ENCODE peak calls at places on chromosome 6, in ten cellular contexts. X, D, J, H, S, L, V, T, U and Y are unnamed samples.

GRCh38 chr6:134111062-134111677 is 58.7 kb upstream of the SLC2A12 start:
- DNase-seq in H (peak; percentile 17), D (no peak), V (peak; percentile 34), T (no peak), S (peak; percentile 68), L (peak; percentile 74), X (peak; percentile 68), U (peak; percentile 26), J (peak; percentile 89), Y (no peak)

GRCh38 chr6:144681334-144681733 is 396.2 kb downstream of the UTRN start:
- DNase-seq in U (no peak), J (no peak), X (no peak), D (no peak), L (no peak), V (no peak), T (no peak), S (no peak), H (no peak), Y (no peak)

GRCh38 chr6:155388546-155388945 is 67.1 kb downstream of the NOX3 start:
- DNase-seq in U (no peak), V (no peak), H (no peak), X (no peak), S (no peak), J (no peak), T (no peak), L (no peak), D (no peak), Y (no peak)

GRCh38 chr6:129593233-129593564 is 116.8 kb downstream of the ARHGAP18 start:
- DNase-seq in D (no peak), L (peak; percentile 75), H (no peak), X (peak; percentile 18), U (no peak), T (no peak), J (no peak), S (no peak), V (no peak), Y (no peak)

GRCh38 chr6:92538926-92539325 is 880.4 kb downstream of the EPHA7 start:
- DNase-seq in V (no peak), X (no peak), H (no peak), T (no peak), L (peak; percentile 4), D (no peak), S (no peak), U (no peak), J (no peak), Y (no peak)

GRCh38 chr6:149342525-149342924 is 25.0 kb downstream of the TAB2 start:
- DNase-seq in H (no peak), S (no peak), J (peak; percentile 22), V (no peak), D (no peak), T (no peak), X (no peak), L (no peak), U (no peak), Y (no peak)

GRCh38 chr6:53809691-53810090 is 14.9 kb downstream of the LRRC1 start:
- DNase-seq in H (no peak), S (no peak), L (no peak), U (no peak), X (no peak), V (no peak), D (no peak), T (no peak), J (no peak), Y (no peak)

GRCh38 chr6:136469154-136469553 is 81.1 kb downstream of the MAP7 start:
- DNase-seq in V (no peak), X (no peak), T (no peak), U (no peak), J (no peak), H (no peak), D (no peak), L (no peak), S (no peak), Y (no peak)

GRCh38 chr6:151370509-151371078 is 20.8 kb downstream of the ZBTB2 start:
- DNase-seq in S (peak; percentile 21), X (peak; percentile 45), V (no peak), J (no peak), U (no peak), H (no peak), T (no peak), D (no peak), L (peak; percentile 76), Y (no peak)

GRCh38 chr6:108163644-108164536 is 1.9 kb upstream of the NR2E1 start:
- DNase-seq in S (no peak), U (no peak), V (no peak), J (no peak), T (no peak), X (no peak), D (no peak), L (no peak), H (no peak), Y (no peak)

GRCh38 chr6:27553123-27553904 is 80.4 kb upstream of the ZNF184 start:
- DNase-seq in X (peak; percentile 20), H (peak; percentile 60), S (no peak), L (peak; percentile 53), J (peak; percentile 89), D (peak; percentile 48), T (no peak), U (no peak), V (peak; percentile 48), Y (no peak)

GRCh38 chr6:26030716-26031115 is 56.5 kb upstream of the HFE start:
- DNase-seq in H (no peak), V (no peak), J (no peak), S (no peak), U (no peak), T (no peak), L (no peak), X (no peak), D (no peak), Y (no peak)

GRCh38 chr6:136037246-136037884 is 185.9 kb downstream of the PDE7B start:
- DNase-seq in U (no peak), V (no peak), H (no peak), T (no peak), J (no peak), L (peak; percentile 61), X (peak; percentile 68), S (no peak), D (no peak), Y (no peak)

GRCh38 chr6:46376562-46376969 is 114.7 kb downstream of the RCAN2 start:
- DNase-seq in X (no peak), S (no peak), V (no peak), L (no peak), H (no peak), U (no peak), T (no peak), D (no peak), J (no peak), Y (no peak)

GRCh38 chr6:31401403-31401802 is 2.0 kb upstream of the MICA start:
- DNase-seq in J (peak; percentile 69), S (no peak), D (no peak), T (no peak), V (no peak), U (no peak), X (peak; percentile 86), L (peak; percentile 84), H (no peak), Y (no peak)

GRCh38 chr6:72783667-72784066 is 161.8 kb downstream of the KCNQ5 start:
- DNase-seq in H (no peak), T (no peak), V (no peak), L (peak; percentile 59), X (peak; percentile 78), S (no peak), J (no peak), D (no peak), U (no peak), Y (no peak)

GRCh38 chr6:33206027-33206863 is 1.8 kb downstream of the HSD17B8 start:
- DNase-seq in J (no peak), S (no peak), U (no peak), V (no peak), X (no peak), L (no peak), T (no peak), D (no peak), H (no peak), Y (no peak)

GRCh38 chr6:168056892-168057527 is 22.0 kb downstream of the FRMD1 start:
- DNase-seq in V (no peak), U (no peak), S (no peak), X (no peak), D (no peak), T (no peak), J (no peak), H (no peak), L (no peak), Y (no peak)

GRCh38 chr6:114085206-114085605 is 114.3 kb upstream of the HDAC2 start:
- DNase-seq in J (no peak), T (no peak), V (no peak), H (no peak), X (no peak), S (no peak), D (no peak), U (no peak), L (no peak), Y (no peak)

DNA sequence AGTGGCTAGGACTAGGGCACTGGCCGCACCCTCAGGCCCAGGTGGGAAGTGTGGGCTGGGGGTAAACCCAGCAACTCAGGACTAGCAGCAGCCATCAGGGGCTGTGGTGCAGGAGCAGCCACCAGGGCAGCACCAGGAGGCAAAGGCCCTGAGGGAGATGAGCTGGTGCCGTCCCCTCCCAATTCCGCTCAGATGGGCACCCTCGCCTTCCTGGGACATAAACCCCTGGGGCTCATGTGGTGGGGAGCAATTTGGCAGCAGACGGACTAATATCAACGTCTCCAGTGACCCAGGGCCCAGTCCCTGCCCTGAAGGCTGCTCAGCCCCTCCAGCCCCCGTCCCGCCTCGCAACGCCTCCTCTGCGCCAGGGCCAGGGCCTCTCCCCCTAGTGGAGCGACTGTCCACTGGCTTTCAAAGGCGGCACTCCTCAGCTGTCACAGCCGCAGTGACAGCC is 349.7 kb downstream of the ZFAND3 start:
- DNase-seq in U (no peak), J (no peak), H (no peak), S (no peak), L (no peak), X (no peak), T (no peak), V (no peak), D (no peak), Y (no peak)
- TF ChIP-seq CTCF in U (no peak), J (no peak), H (no peak), S (no peak), L (no peak), X (no peak), T (no peak), V (no peak), D (peak; percentile 38), Y (no peak)

GRCh38 chr6:109441069-109441816 is 719 bp downstream of the SMPD2 start:
- DNase-seq in T (no peak), L (peak; percentile 72), H (peak; percentile 56), S (peak; percentile 70), V (peak; percentile 58), U (peak; percentile 48), D (peak; percentile 26), J (peak; percentile 61), X (peak; percentile 58), Y (no peak)
- TF ChIP-seq CTCF in T (peak; percentile 44), L (peak; percentile 37), H (no peak), S (no peak), V (peak; percentile 12), U (no peak), D (peak; percentile 33), J (peak; percentile 34), X (peak; percentile 7), Y (no peak)

GRCh38 chr6:3630258-3630828 is 121.2 kb downstream of the PXDC1 start:
- DNase-seq in V (peak; percentile 14), S (no peak), T (peak; percentile 10), H (no peak), J (no peak), L (no peak), D (no peak), U (no peak), X (no peak), Y (no peak)
- TF ChIP-seq CTCF in V (no peak), S (no peak), T (no peak), H (no peak), J (no peak), L (no peak), D (no peak), U (no peak), X (no peak), Y (no peak)

GRCh38 chr6:139927236-139927635 is 552.8 kb upstream of the CITED2 start:
- DNase-seq in X (peak; percentile 87), U (no peak), D (no peak), H (no peak), V (no peak), T (no peak), S (no peak), L (peak; percentile 87), J (peak; percentile 21), Y (no peak)
- TF ChIP-seq CTCF in X (peak; percentile 20), U (no peak), D (peak; percentile 13), H (no peak), V (no peak), T (no peak), S (peak; percentile 39), L (peak; percentile 56), J (peak; percentile 35), Y (no peak)